ENCODE peak calls at places on chromosomes 3 and 15, in eight cellular contexts. L is effector memory CD8-positive, alpha-beta T cell; K is neuronal stem cell; P is naive thymus-derived CD8-positive, alpha-beta T cell; A is WERI-Rb-1; V is Kasumi-1; U is SHP77; R is IMR-90. S is an unnamed sample.
A peak's percentile ranks its signal among the peaks of the same experiment; 100 is the strongest.

GRCh38 chr15:95556225-95556624 is 774.3 kb upstream of the NR2F2 start:
- DNase-seq in L (no peak), K (no peak), P (no peak), A (no peak), V (no peak), U (no peak), R (peak; percentile 50), S (no peak)

GRCh38 chr15:91150492-91151160 is 50.6 kb downstream of the SV2B start:
- DNase-seq in L (no peak), K (no peak), P (no peak), A (peak; percentile 63), V (no peak), U (no peak), R (no peak), S (no peak)

GRCh38 chr3:64686446-64686908 is 1.3 kb downstream of the ADAMTS9 start:
- DNase-seq in L (no peak), K (peak; percentile 63), P (no peak), A (peak; percentile 37), V (no peak), U (no peak), R (peak; percentile 52), S (no peak)

GRCh38 chr15:31272558-31273257 is 53.9 kb upstream of the KLF13 start:
- DNase-seq in L (no peak), K (no peak), P (no peak), A (peak; percentile 44), V (no peak), U (no peak), R (no peak), S (peak; percentile 56)

GRCh38 chr15:101517504-101517903 is 28.0 kb upstream of the PCSK6 start:
- DNase-seq in L (no peak), K (no peak), P (no peak), A (no peak), V (no peak), U (no peak), R (no peak), S (no peak)

GRCh38 chr3:114830652-114831051 is 316.4 kb downstream of the ZBTB20 start:
- DNase-seq in L (no peak), K (no peak), P (no peak), A (no peak), V (no peak), U (no peak), R (no peak), S (no peak)

GRCh38 chr3:35528728-35529127 is 110.6 kb upstream of the ARPP21 start:
- DNase-seq in L (no peak), K (no peak), P (no peak), A (no peak), V (no peak), U (no peak), R (no peak), S (no peak)

GRCh38 chr3:110419571-110419970 is 652.0 kb upstream of the NECTIN3 start:
- DNase-seq in L (no peak), K (no peak), P (no peak), A (no peak), V (no peak), U (no peak), R (no peak), S (no peak)

GRCh38 chr3:99882436-99883137 is 64.9 kb downstream of the CMSS1 start:
- DNase-seq in L (no peak), K (no peak), P (no peak), A (no peak), V (no peak), U (no peak), R (no peak), S (no peak)

GRCh38 chr3:167749209-167749608 is 13.7 kb downstream of the SERPINI1 start:
- DNase-seq in L (no peak), K (no peak), P (no peak), A (no peak), V (no peak), U (no peak), R (no peak), S (no peak)

GRCh38 chr15:67807141-67807540 is 18.2 kb upstream of the SKOR1 start:
- DNase-seq in L (no peak), K (no peak), P (no peak), A (no peak), V (no peak), U (no peak), R (no peak), S (no peak)

GRCh38 chr3:45957606-45958005 is 14.3 kb downstream of the CXCR6 start:
- DNase-seq in L (no peak), K (no peak), P (no peak), A (no peak), V (no peak), U (no peak), R (no peak), S (no peak)

GRCh38 chr15:70802629-70803028 is 39.3 kb upstream of the UACA start:
- DNase-seq in L (no peak), K (no peak), P (no peak), A (no peak), V (no peak), U (no peak), R (peak; percentile 91), S (no peak)

GRCh38 chr3:155416500-155417118 is 123.1 kb upstream of the STRIT1 start:
- DNase-seq in L (no peak), K (no peak), P (no peak), A (no peak), V (no peak), U (no peak), R (peak; percentile 46), S (no peak)

GRCh38 chr3:37751537-37751936 is 110.1 kb upstream of the CTDSPL start:
- DNase-seq in L (no peak), K (no peak), P (no peak), A (no peak), V (no peak), U (no peak), R (no peak), S (no peak)

GRCh38 chr15:64185331-64185911 is 22.6 kb upstream of the PPIB start:
- DNase-seq in L (no peak), K (no peak), P (no peak), A (peak; percentile 16), V (no peak), U (no peak), R (no peak), S (peak; percentile 67)

GRCh38 chr3:182570934-182571594 is 222.2 kb upstream of the ATP11B start:
- DNase-seq in L (no peak), K (no peak), P (no peak), A (no peak), V (no peak), U (no peak), R (no peak), S (no peak)

GRCh38 chr15:52251144-52251860 is 44.3 kb downstream of the MYO5C start:
- DNase-seq in L (no peak), K (no peak), P (no peak), A (no peak), V (no peak), U (no peak), R (peak; percentile 23), S (no peak)

GRCh38 chr3:124082343-124082742 is 90.4 kb upstream of the ROPN1 start:
- DNase-seq in L (no peak), K (no peak), P (no peak), A (no peak), V (no peak), U (no peak), R (no peak), S (no peak)

GRCh38 chr15:60679256-60679655 is 200.3 kb upstream of the ICE2 start:
- DNase-seq in L (no peak), K (no peak), P (no peak), A (no peak), V (no peak), U (peak; percentile 19), R (peak; percentile 59), S (no peak)

GRCh38 chr3:33898901-33899300 is 100.5 kb downstream of the PDCD6IP start:
- DNase-seq in L (no peak), K (no peak), P (no peak), A (no peak), V (no peak), U (no peak), R (no peak), S (no peak)

GRCh38 chr15:83694030-83694429 is 40.1 kb downstream of the ADAMTSL3 start:
- DNase-seq in L (no peak), K (no peak), P (no peak), A (no peak), V (no peak), U (no peak), R (peak; percentile 32), S (peak; percentile 12)

GRCh38 chr3:86175593-86175992 is 815.4 kb downstream of the VGLL3 start:
- DNase-seq in L (no peak), K (no peak), P (no peak), A (no peak), V (no peak), U (no peak), R (no peak), S (no peak)

GRCh38 chr3:147651107-147651506 is 241.9 kb downstream of the ZIC1 start:
- DNase-seq in L (no peak), K (no peak), P (no peak), A (no peak), V (no peak), U (no peak), R (peak; percentile 2), S (no peak)

GRCh38 chr3:67327582-67327981 is 326.8 kb downstream of the SUCLG2 start:
- DNase-seq in L (no peak), K (no peak), P (no peak), A (no peak), V (no peak), U (no peak), R (no peak), S (no peak)

GRCh38 chr3:138687236-138687635 is 78.7 kb downstream of the FAIM start:
- DNase-seq in L (no peak), K (no peak), P (no peak), A (no peak), V (no peak), U (no peak), R (peak; percentile 65), S (no peak)

GRCh38 chr3:141998674-141999290 is 122.3 kb downstream of the ATP1B3 start:
- DNase-seq in L (no peak), K (no peak), P (peak; percentile 7), A (no peak), V (peak; percentile 56), U (no peak), R (peak; percentile 35), S (peak; percentile 24)

GRCh38 chr3:195203631-195204030 is 67.3 kb downstream of the XXYLT1 start:
- DNase-seq in L (peak; percentile 23), K (no peak), P (no peak), A (no peak), V (no peak), U (no peak), R (no peak), S (no peak)

GRCh38 chr3:115651599-115651998 is 28.3 kb downstream of the GAP43 start:
- DNase-seq in L (no peak), K (no peak), P (no peak), A (no peak), V (no peak), U (no peak), R (no peak), S (no peak)

GRCh38 chr3:31891876-31892455 is 89.1 kb downstream of the OSBPL10 start:
- DNase-seq in L (no peak), K (no peak), P (no peak), A (no peak), V (no peak), U (no peak), R (no peak), S (no peak)

GRCh38 chr15:64989331-64990167 is at the start of gene SPG21:
- DNase-seq in L (peak; percentile 91), K (peak; percentile 85), P (peak; percentile 89), A (peak; percentile 95), V (peak; percentile 89), U (peak; percentile 92), R (peak; percentile 91), S (peak; percentile 96)

GRCh38 chr15:34318277-34319079 is 19.1 kb downstream of the SLC12A6 start:
- DNase-seq in L (no peak), K (peak; percentile 18), P (no peak), A (peak; percentile 80), V (peak; percentile 60), U (peak; percentile 27), R (peak; percentile 68), S (peak; percentile 63)

GRCh38 chr3:11211531-11212300 is 57.4 kb downstream of the HRH1 start:
- DNase-seq in L (no peak), K (no peak), P (no peak), A (no peak), V (no peak), U (no peak), R (peak; percentile 46), S (no peak)

GRCh38 chr3:31936661-31937060 is 44.4 kb downstream of the OSBPL10 start:
- DNase-seq in L (no peak), K (no peak), P (no peak), A (no peak), V (no peak), U (no peak), R (peak; percentile 61), S (no peak)